ENCODE peak calls at places on chromosomes 4 and X, in five cellular contexts. C is retina; V is CD8-positive, alpha-beta memory T cell; P is uterus; T is NCI-H524. D is an unnamed sample.
A peak's percentile ranks its signal among the peaks of the same experiment; 100 is the strongest.

GRCh38 chr4:102620697-102621497 is 119.7 kb downstream of the NFKB1 start:
- DNase-seq in C (peak; percentile 67), V (no peak), P (no peak), T (peak; percentile 6), D (no peak)

GRCh38 chrX:154317391-154318000 is 21.9 kb downstream of the TKTL1 start:
- DNase-seq in C (peak; percentile 24), V (no peak), P (no peak), T (no peak), D (peak; percentile 16)

GRCh38 chrX:16278927-16279326 is 111.6 kb downstream of the MAGEB17 start:
- DNase-seq in C (no peak), V (no peak), P (no peak), T (no peak), D (peak; percentile 29)

GRCh38 chr4:69875576-69875975 is 15.6 kb upstream of the SULT1E1 start:
- DNase-seq in C (no peak), V (no peak), P (no peak), T (no peak), D (no peak)

GRCh38 chr4:146053901-146054300 is 115.3 kb upstream of the ZNF827 start:
- DNase-seq in C (no peak), V (no peak), P (no peak), T (no peak), D (no peak)

GRCh38 chrX:106726485-106727437 is at the start of gene RNF128:
- DNase-seq in C (peak; percentile 70), V (no peak), P (no peak), T (peak; percentile 57), D (peak; percentile 29)

GRCh38 chr4:183130328-183131155 is 31.5 kb downstream of the WWC2 start:
- DNase-seq in C (no peak), V (no peak), P (no peak), T (no peak), D (no peak)

GRCh38 chr4:182807841-182808548 is 109.2 kb downstream of the DCTD start:
- DNase-seq in C (peak; percentile 62), V (no peak), P (no peak), T (no peak), D (no peak)

GRCh38 chr4:151727365-151727764 is 33.4 kb downstream of the GATB start:
- DNase-seq in C (no peak), V (no peak), P (no peak), T (no peak), D (no peak)

GRCh38 chr4:182139481-182139880 is 103.7 kb upstream of the TENM3 start:
- DNase-seq in C (peak; percentile 61), V (no peak), P (no peak), T (no peak), D (no peak)

GRCh38 chr4:26377352-26378311 is 56.8 kb downstream of the RBPJ start:
- DNase-seq in C (no peak), V (no peak), P (no peak), T (no peak), D (no peak)

GRCh38 chr4:74365761-74366160 is 816 bp downstream of the EREG start:
- DNase-seq in C (peak; percentile 62), V (no peak), P (no peak), T (no peak), D (no peak)

GRCh38 chr4:37000281-37000680 is 244.3 kb upstream of the NWD2 start:
- DNase-seq in C (no peak), V (no peak), P (no peak), T (no peak), D (no peak)

GRCh38 chr4:80309301-80310004 is 26.1 kb upstream of the CFAP299 start:
- DNase-seq in C (no peak), V (no peak), P (no peak), T (no peak), D (no peak)

GRCh38 chr4:159284733-159285132 is 181.9 kb downstream of the RAPGEF2 start:
- DNase-seq in C (no peak), V (no peak), P (no peak), T (no peak), D (no peak)

GRCh38 chr4:11073621-11074051 is 355.1 kb downstream of the HS3ST1 start:
- DNase-seq in C (no peak), V (no peak), P (no peak), T (no peak), D (no peak)

GRCh38 chr4:17356926-17357325 is 155.0 kb downstream of the QDPR start:
- DNase-seq in C (no peak), V (no peak), P (no peak), T (no peak), D (no peak)

GRCh38 chrX:11137543-11138139 is 26.5 kb downstream of the HCCS start:
- DNase-seq in C (no peak), V (peak; percentile 11), P (no peak), T (no peak), D (no peak)

GRCh38 chr4:34723606-34724005 is 1520.7 kb downstream of the ARAP2 start:
- DNase-seq in C (no peak), V (no peak), P (no peak), T (no peak), D (no peak)

GRCh38 chr4:38512840-38513239 is 151.2 kb upstream of the KLF3 start:
- DNase-seq in C (no peak), V (no peak), P (no peak), T (no peak), D (no peak)

GRCh38 chr4:181643466-181643865 is 599.7 kb upstream of the TENM3 start:
- DNase-seq in C (no peak), V (no peak), P (no peak), T (no peak), D (no peak)

GRCh38 chr4:138897818-138898226 is 117.8 kb upstream of the NOCT start:
- DNase-seq in C (no peak), V (no peak), P (no peak), T (no peak), D (no peak)

GRCh38 chr4:8188743-8189550 is 10.1 kb upstream of the SH3TC1 start:
- DNase-seq in C (no peak), V (no peak), P (no peak), T (peak; percentile 93), D (no peak)

GRCh38 chr4:159593157-159593556 is 490.3 kb downstream of the RAPGEF2 start:
- DNase-seq in C (no peak), V (no peak), P (no peak), T (no peak), D (no peak)

GRCh38 chr4:184280591-184281071 is 63.0 kb upstream of the ENPP6 start:
- DNase-seq in C (no peak), V (peak; percentile 13), P (no peak), T (no peak), D (no peak)

GRCh38 chrX:141220342-141221008 is 21.8 kb downstream of the SPANXC start:
- DNase-seq in C (no peak), V (no peak), P (no peak), T (no peak), D (no peak)

GRCh38 chr4:21077967-21078366 is 377.7 kb downstream of the PACRGL start:
- DNase-seq in C (no peak), V (no peak), P (no peak), T (no peak), D (no peak)

GRCh38 chr4:102734591-102735385 is 26.0 kb downstream of the MANBA start:
- DNase-seq in C (no peak), V (no peak), P (no peak), T (no peak), D (no peak)

GRCh38 chr4:170234800-170235199 is 145.0 kb upstream of the AADAT start:
- DNase-seq in C (no peak), V (no peak), P (no peak), T (no peak), D (no peak)

GRCh38 chr4:139403457-139403856 is 50.5 kb upstream of the RAB33B start:
- DNase-seq in C (no peak), V (no peak), P (no peak), T (no peak), D (no peak)